ENCODE peak calls at places on chromosomes 7 and 10, in nine cellular contexts. U is AG08395; P is SK-N-SH; O is RCC 7860; Z is activated CD4-positive, alpha-beta T cell treated with anti-CD3 and anti-CD28 coated beads, Interleukin-2, amount 10 ng/mL, durations not matched to agents 7 days and 5 days; W is WTC11; Q is M059J; L is ecto neural progenitor cell; Y is amniotic stem cell. C is an unnamed sample.

GRCh38 chr7:79785556-79785955 is 332.1 kb upstream of the MAGI2 start:
- DNase-seq in U (peak; percentile 27), P (no peak), O (no peak), Z (no peak), W (no peak), Q (peak; percentile 34), L (no peak), Y (no peak), C (no peak)

GRCh38 chr7:108266489-108266888 is 136.3 kb upstream of the LAMB4 start:
- DNase-seq in U (no peak), P (no peak), O (no peak), Z (no peak), W (no peak), Q (peak; percentile 45), L (no peak), Y (no peak), C (no peak)

GRCh38 chr10:6108631-6109443 is 20.0 kb downstream of the RBM17 start:
- DNase-seq in U (peak; percentile 59), P (peak; percentile 64), O (peak; percentile 43), Z (peak; percentile 64), W (peak; percentile 84), Q (peak; percentile 29), L (no peak), Y (peak; percentile 21), C (no peak)

GRCh38 chr7:45580053-45580872 is 6.1 kb downstream of the ADCY1 start:
- DNase-seq in U (no peak), P (peak; percentile 80), O (no peak), Z (no peak), W (peak; percentile 65), Q (no peak), L (peak; percentile 64), Y (no peak), C (no peak)

GRCh38 chr7:43112941-43113621 is 634 bp downstream of the HECW1 start:
- DNase-seq in U (peak; percentile 59), P (peak; percentile 74), O (no peak), Z (no peak), W (peak; percentile 65), Q (peak; percentile 30), L (peak; percentile 77), Y (peak; percentile 22), C (peak; percentile 33)

GRCh38 chr10:24882047-24882698 is 70.2 kb downstream of the PRTFDC1 start:
- DNase-seq in U (peak; percentile 54), P (no peak), O (no peak), Z (peak; percentile 58), W (no peak), Q (peak; percentile 61), L (no peak), Y (no peak), C (peak; percentile 53)

GRCh38 chr10:75269605-75270004 is 33.8 kb upstream of the COMTD1 start:
- DNase-seq in U (no peak), P (no peak), O (no peak), Z (no peak), W (no peak), Q (no peak), L (no peak), Y (no peak), C (no peak)

GRCh38 chr7:142385528-142386340 is 127.9 kb upstream of the PRSS58 start:
- DNase-seq in U (peak; percentile 54), P (peak; percentile 62), O (peak; percentile 69), Z (peak; percentile 65), W (peak; percentile 57), Q (peak; percentile 77), L (no peak), Y (peak; percentile 31), C (peak; percentile 39)

GRCh38 chr7:139200382-139200781 is 30.7 kb upstream of the UBN2 start:
- DNase-seq in U (no peak), P (no peak), O (no peak), Z (no peak), W (no peak), Q (no peak), L (no peak), Y (no peak), C (no peak)

GRCh38 chr10:32961892-32962369 is 3.9 kb upstream of the ITGB1 start:
- DNase-seq in U (peak; percentile 58), P (no peak), O (peak; percentile 71), Z (no peak), W (no peak), Q (peak; percentile 83), L (no peak), Y (peak; percentile 55), C (peak; percentile 77)

GRCh38 chr10:77428776-77429395 is 208.7 kb downstream of the KCNMA1 start:
- DNase-seq in U (peak; percentile 72), P (no peak), O (peak; percentile 20), Z (no peak), W (peak; percentile 59), Q (peak; percentile 38), L (peak; percentile 64), Y (peak; percentile 66), C (peak; percentile 61)

C was measured in brain microvascular endothelial cell.